ENCODE peak calls at places on chromosomes 16 and 17, in six cellular contexts. One of them, this sample, is unnamed.

GRCh38 chr17:13735444-13735843 is 133.7 kb upstream of the HS3ST3A1 start:
- DNase-seq in HepG2: no peak
- DNase-seq in K562: peak; percentile 7
- DNase-seq in H1: no peak
- DNase-seq in GM12878: no peak
- DNase-seq in SK-N-SH: peak; percentile 9
- DNase-seq in this sample: no peak

GRCh38 chr17:66930933-66931332 is 33.6 kb upstream of the CACNG4 start:
- DNase-seq in SK-N-SH: no peak
- DNase-seq in GM12878: no peak
- DNase-seq in HepG2: peak; percentile 40
- DNase-seq in H1: peak; percentile 56
- DNase-seq in K562: peak; percentile 46
- DNase-seq in this sample: no peak

GRCh38 chr17:73969956-73970355 is 233.5 kb upstream of the RPL38 start:
- DNase-seq in K562: no peak
- DNase-seq in GM12878: no peak
- DNase-seq in SK-N-SH: no peak
- DNase-seq in H1: no peak
- DNase-seq in HepG2: no peak
- DNase-seq in this sample: peak; percentile 88

GRCh38 chr17:32265896-32266388 is 310 bp downstream of the RHBDL3 start:
- DNase-seq in SK-N-SH: no peak
- DNase-seq in K562: no peak
- DNase-seq in GM12878: no peak
- DNase-seq in HepG2: no peak
- DNase-seq in H1: no peak
- DNase-seq in this sample: no peak

GRCh38 chr17:60827920-60828319 is 150.3 kb downstream of the BCAS3 start:
- DNase-seq in K562: no peak
- DNase-seq in H1: no peak
- DNase-seq in GM12878: no peak
- DNase-seq in SK-N-SH: no peak
- DNase-seq in HepG2: no peak
- DNase-seq in this sample: no peak

GRCh38 chr17:73829676-73830280 is 185.5 kb upstream of the SDK2 start:
- DNase-seq in GM12878: no peak
- DNase-seq in HepG2: no peak
- DNase-seq in H1: no peak
- DNase-seq in SK-N-SH: no peak
- DNase-seq in K562: no peak
- DNase-seq in this sample: no peak

GRCh38 chr17:9544221-9544620 is 31.4 kb downstream of the STX8 start:
- DNase-seq in SK-N-SH: no peak
- DNase-seq in K562: no peak
- DNase-seq in GM12878: no peak
- DNase-seq in H1: no peak
- DNase-seq in HepG2: no peak
- DNase-seq in this sample: no peak

GRCh38 chr17:16986391-16986790 is 14.5 kb upstream of the TNFRSF13B start:
- DNase-seq in HepG2: no peak
- DNase-seq in K562: no peak
- DNase-seq in SK-N-SH: no peak
- DNase-seq in GM12878: no peak
- DNase-seq in H1: no peak
- DNase-seq in this sample: no peak

GRCh38 chr16:54418903-54419302 is 132.3 kb upstream of the IRX3 start:
- DNase-seq in H1: no peak
- DNase-seq in SK-N-SH: no peak
- DNase-seq in GM12878: no peak
- DNase-seq in HepG2: peak; percentile 23
- DNase-seq in K562: no peak
- DNase-seq in this sample: no peak

GRCh38 chr17:49471089-49471683 is 23.9 kb upstream of the NGFR start:
- DNase-seq in GM12878: no peak
- DNase-seq in HepG2: peak; percentile 16
- DNase-seq in SK-N-SH: peak; percentile 87
- DNase-seq in K562: no peak
- DNase-seq in H1: no peak
- DNase-seq in this sample: no peak

GRCh38 chr16:4379001-4379688 is 7.5 kb downstream of the VASN start:
- DNase-seq in SK-N-SH: no peak
- DNase-seq in HepG2: no peak
- DNase-seq in H1: no peak
- DNase-seq in K562: no peak
- DNase-seq in GM12878: no peak
- DNase-seq in this sample: no peak

GRCh38 chr17:72588961-72589360 is 468.1 kb downstream of the SOX9 start:
- DNase-seq in SK-N-SH: no peak
- DNase-seq in H1: no peak
- DNase-seq in K562: no peak
- DNase-seq in GM12878: no peak
- DNase-seq in HepG2: peak; percentile 67
- DNase-seq in this sample: no peak

GRCh38 chr17:17236295-17237025 is 508 bp downstream of the FLCN start:
- DNase-seq in SK-N-SH: no peak
- DNase-seq in HepG2: peak; percentile 50
- DNase-seq in GM12878: no peak
- DNase-seq in H1: no peak
- DNase-seq in K562: peak; percentile 51
- DNase-seq in this sample: peak; percentile 5

GRCh38 chr17:72254808-72255449 is 134.1 kb downstream of the SOX9 start:
- DNase-seq in SK-N-SH: no peak
- DNase-seq in HepG2: no peak
- DNase-seq in H1: no peak
- DNase-seq in GM12878: no peak
- DNase-seq in K562: no peak
- DNase-seq in this sample: no peak

GRCh38 chr17:16085066-16085699 is 85.6 kb downstream of the TTC19 start:
- DNase-seq in GM12878: no peak
- DNase-seq in H1: no peak
- DNase-seq in K562: no peak
- DNase-seq in SK-N-SH: no peak
- DNase-seq in HepG2: no peak
- DNase-seq in this sample: no peak

GRCh38 chr16:12271006-12271405 is 294.5 kb downstream of the SNX29 start:
- DNase-seq in HepG2: peak; percentile 52
- DNase-seq in K562: peak; percentile 50
- DNase-seq in H1: peak; percentile 54
- DNase-seq in SK-N-SH: no peak
- DNase-seq in GM12878: no peak
- DNase-seq in this sample: peak; percentile 11

GRCh38 chr16:71637398-71637797 is 11.4 kb downstream of the MARVELD3 start:
- DNase-seq in HepG2: no peak
- DNase-seq in K562: no peak
- DNase-seq in GM12878: no peak
- DNase-seq in SK-N-SH: no peak
- DNase-seq in H1: no peak
- DNase-seq in this sample: no peak

GRCh38 chr16:67260426-67261063 is 11.8 kb downstream of the SLC9A5 start:
- DNase-seq in H1: no peak
- DNase-seq in K562: peak; percentile 63
- DNase-seq in SK-N-SH: peak; percentile 68
- DNase-seq in HepG2: peak; percentile 56
- DNase-seq in GM12878: no peak
- DNase-seq in this sample: no peak

DNA sequence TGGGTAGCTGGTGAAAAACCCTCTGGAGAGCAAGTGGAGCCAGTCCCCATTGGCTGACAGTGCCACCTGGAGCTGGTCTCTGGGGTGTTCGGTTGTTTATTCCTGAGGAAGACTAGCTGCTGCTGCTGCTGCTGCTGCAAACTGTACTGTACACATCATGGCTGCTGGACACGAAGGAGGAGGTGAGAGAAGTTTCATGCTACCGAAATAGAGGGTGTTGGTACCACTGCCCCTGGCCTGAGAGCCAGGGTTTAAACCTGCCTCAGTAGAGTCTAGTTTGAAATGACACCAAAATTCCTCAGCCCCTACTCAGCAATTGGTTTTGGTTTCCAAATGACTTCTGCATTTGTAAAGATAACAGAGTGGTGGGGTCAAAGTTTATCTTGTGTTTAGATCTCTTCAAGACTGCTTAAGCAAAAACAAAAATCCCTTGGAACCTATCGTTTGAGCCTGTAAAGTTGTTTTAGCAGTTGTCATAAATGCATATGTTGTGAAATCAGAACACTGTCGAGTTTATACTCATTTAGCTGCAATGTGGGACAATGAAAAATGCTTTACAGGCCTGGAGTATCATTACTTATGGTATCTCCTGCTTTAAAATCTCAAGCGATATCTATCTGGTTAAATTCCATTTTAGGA is 40.8 kb downstream of the CYB5B start:
- DNase-seq in K562: no peak
- DNase-seq in H1: no peak
- DNase-seq in SK-N-SH: no peak
- DNase-seq in HepG2: peak; percentile 45
- DNase-seq in GM12878: peak; percentile 59
- DNase-seq in this sample: no peak
- TF ChIP-seq CTCF in K562: peak; percentile 14
- TF ChIP-seq CTCF in H1: no peak
- TF ChIP-seq CTCF in SK-N-SH: peak; percentile 23
- TF ChIP-seq CTCF in HepG2: peak; percentile 64
- TF ChIP-seq CTCF in GM12878: peak; percentile 5
- TF ChIP-seq CTCF in this sample: no peak

GRCh38 chr17:82938486-82939212 is 98.8 kb upstream of the ZNF750 start:
- DNase-seq in H1: no peak
- DNase-seq in SK-N-SH: no peak
- DNase-seq in GM12878: no peak
- DNase-seq in HepG2: no peak
- DNase-seq in K562: no peak
- DNase-seq in this sample: no peak
- TF ChIP-seq GABPA in H1: no peak
- TF ChIP-seq GABPA in SK-N-SH: no peak
- TF ChIP-seq GABPA in GM12878: no peak
- TF ChIP-seq GABPA in HepG2: no peak
- TF ChIP-seq GABPA in K562: no peak
- TF ChIP-seq GABPA in this sample: no peak

DNA sequence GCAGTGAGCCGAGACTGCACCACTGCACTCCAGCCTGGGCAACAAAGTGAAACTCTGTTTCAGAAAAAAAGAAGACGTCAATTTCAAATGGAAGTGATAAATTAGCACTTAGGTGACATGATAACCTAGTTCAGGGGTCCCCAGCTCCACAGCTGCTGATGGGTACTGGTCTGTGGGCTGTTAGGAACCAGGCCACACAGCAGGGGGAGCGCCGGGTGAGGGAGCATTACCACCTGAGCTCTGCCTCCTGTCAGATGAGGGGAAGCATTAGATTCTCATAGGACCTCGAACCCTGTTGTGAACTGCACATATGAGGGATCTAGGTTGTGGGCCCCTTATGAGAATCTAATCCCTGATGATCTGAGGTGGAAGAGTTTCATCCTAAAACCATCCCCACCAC is 253.0 kb downstream of the FOXL1 start:
- DNase-seq in GM12878: no peak
- DNase-seq in H1: no peak
- DNase-seq in HepG2: no peak
- DNase-seq in K562: no peak
- DNase-seq in SK-N-SH: no peak
- DNase-seq in this sample: no peak
- TF ChIP-seq CTCF in GM12878: no peak
- TF ChIP-seq CTCF in H1: no peak
- TF ChIP-seq CTCF in HepG2: peak; percentile 40
- TF ChIP-seq CTCF in K562: peak; percentile 8
- TF ChIP-seq CTCF in SK-N-SH: peak; percentile 21
- TF ChIP-seq CTCF in this sample: no peak

GRCh38 chr17:81398170-81398854 is 3.1 kb downstream of the BAHCC1 start:
- DNase-seq in GM12878: no peak
- DNase-seq in SK-N-SH: peak; percentile 68
- DNase-seq in HepG2: no peak
- DNase-seq in K562: no peak
- DNase-seq in H1: no peak
- DNase-seq in this sample: peak; percentile 77
- TF ChIP-seq GABPA in GM12878: no peak
- TF ChIP-seq GABPA in SK-N-SH: no peak
- TF ChIP-seq GABPA in HepG2: no peak
- TF ChIP-seq GABPA in K562: no peak
- TF ChIP-seq GABPA in H1: peak; percentile 56
- TF ChIP-seq GABPA in this sample: no peak

DNA sequence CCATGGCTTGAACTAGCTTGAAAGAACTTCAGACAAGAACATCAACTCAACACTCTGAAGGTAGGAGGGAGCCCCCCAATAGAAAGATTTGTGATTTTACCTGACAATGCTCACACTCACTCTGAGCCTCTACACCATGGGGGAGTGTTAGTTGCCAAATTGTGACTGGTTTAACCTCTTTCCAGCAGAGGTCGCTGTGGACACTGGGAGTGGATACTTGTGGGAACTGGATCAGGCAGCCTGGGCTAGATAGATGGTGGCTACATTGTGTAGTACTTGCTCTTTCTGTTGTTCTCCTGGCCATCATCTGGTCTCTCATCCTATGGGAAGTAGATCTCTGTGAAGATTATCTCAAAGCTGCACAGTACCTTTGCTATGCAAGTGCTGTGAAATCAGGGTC is 2.9 kb downstream of the SMPD3 start:
- DNase-seq in K562: peak; percentile 44
- DNase-seq in HepG2: peak; percentile 67
- DNase-seq in GM12878: peak; percentile 28
- DNase-seq in H1: peak; percentile 80
- DNase-seq in SK-N-SH: peak; percentile 63
- DNase-seq in this sample: peak; percentile 84
- TF ChIP-seq CTCF in K562: peak; percentile 80
- TF ChIP-seq CTCF in HepG2: peak; percentile 71
- TF ChIP-seq CTCF in GM12878: peak; percentile 78
- TF ChIP-seq CTCF in H1: peak; percentile 73
- TF ChIP-seq CTCF in SK-N-SH: peak; percentile 49
- TF ChIP-seq CTCF in this sample: peak; percentile 75

This sample was measured in HL-60.